ENCODE peak calls at places on chromosomes 5 and 9, in six cellular contexts. One of them, this sample, is unnamed.

GRCh38 chr9:78004478-78005229 is 27.0 kb downstream of the GNAQ start:
- DNase-seq in CD8-positive, alpha-beta memory T cell: no peak
- DNase-seq in HS-5: no peak
- DNase-seq in heart right ventricle: no peak
- DNase-seq in T follicular helper cell: no peak
- DNase-seq in GM04504: no peak
- DNase-seq in this sample: no peak

GRCh38 chr5:135262364-135262763 is 136.7 kb downstream of the MACROH2A1 start:
- DNase-seq in CD8-positive, alpha-beta memory T cell: no peak
- DNase-seq in HS-5: no peak
- DNase-seq in heart right ventricle: no peak
- DNase-seq in T follicular helper cell: no peak
- DNase-seq in GM04504: no peak
- DNase-seq in this sample: no peak

GRCh38 chr5:135189024-135189423 is 155.0 kb upstream of the PITX1 start:
- DNase-seq in CD8-positive, alpha-beta memory T cell: no peak
- DNase-seq in HS-5: no peak
- DNase-seq in heart right ventricle: no peak
- DNase-seq in T follicular helper cell: no peak
- DNase-seq in GM04504: no peak
- DNase-seq in this sample: no peak

GRCh38 chr5:32805966-32806626 is 95.0 kb downstream of the NPR3 start:
- DNase-seq in CD8-positive, alpha-beta memory T cell: no peak
- DNase-seq in HS-5: peak
- DNase-seq in heart right ventricle: no peak
- DNase-seq in T follicular helper cell: no peak
- DNase-seq in GM04504: peak
- DNase-seq in this sample: no peak

GRCh38 chr9:5288591-5288990 is 15.9 kb downstream of the RLN2 start:
- DNase-seq in CD8-positive, alpha-beta memory T cell: no peak
- DNase-seq in HS-5: no peak
- DNase-seq in heart right ventricle: no peak
- DNase-seq in T follicular helper cell: no peak
- DNase-seq in GM04504: no peak
- DNase-seq in this sample: no peak

GRCh38 chr5:168104811-168105481 is 186.5 kb upstream of the WWC1 start:
- DNase-seq in CD8-positive, alpha-beta memory T cell: no peak
- DNase-seq in HS-5: no peak
- DNase-seq in heart right ventricle: no peak
- DNase-seq in T follicular helper cell: no peak
- DNase-seq in GM04504: no peak
- DNase-seq in this sample: no peak

GRCh38 chr9:113844466-113844865 is 31.6 kb upstream of the ZNF618 start:
- DNase-seq in CD8-positive, alpha-beta memory T cell: no peak
- DNase-seq in HS-5: no peak
- DNase-seq in heart right ventricle: no peak
- DNase-seq in T follicular helper cell: no peak
- DNase-seq in GM04504: no peak
- DNase-seq in this sample: no peak

GRCh38 chr9:123353984-123354591 is 1.9 kb upstream of the CRB2 start:
- DNase-seq in CD8-positive, alpha-beta memory T cell: peak
- DNase-seq in HS-5: no peak
- DNase-seq in heart right ventricle: peak
- DNase-seq in T follicular helper cell: peak
- DNase-seq in GM04504: no peak
- DNase-seq in this sample: peak

GRCh38 chr5:659496-660263 is 33.5 kb downstream of the TPPP start:
- DNase-seq in CD8-positive, alpha-beta memory T cell: no peak
- DNase-seq in HS-5: no peak
- DNase-seq in heart right ventricle: no peak
- DNase-seq in T follicular helper cell: no peak
- DNase-seq in GM04504: no peak
- DNase-seq in this sample: no peak

GRCh38 chr5:181215997-181216982 is 6.8 kb upstream of the TRIM41 start:
- DNase-seq in CD8-positive, alpha-beta memory T cell: peak
- DNase-seq in HS-5: no peak
- DNase-seq in heart right ventricle: no peak
- DNase-seq in T follicular helper cell: no peak
- DNase-seq in GM04504: no peak
- DNase-seq in this sample: no peak

GRCh38 chr5:34687269-34688011 is 31.3 kb downstream of the RAI14 start:
- DNase-seq in CD8-positive, alpha-beta memory T cell: no peak
- DNase-seq in HS-5: peak
- DNase-seq in heart right ventricle: no peak
- DNase-seq in T follicular helper cell: no peak
- DNase-seq in GM04504: no peak
- DNase-seq in this sample: no peak

GRCh38 chr5:36392818-36393217 is 91.1 kb upstream of the RANBP3L start:
- DNase-seq in CD8-positive, alpha-beta memory T cell: no peak
- DNase-seq in HS-5: peak
- DNase-seq in heart right ventricle: no peak
- DNase-seq in T follicular helper cell: no peak
- DNase-seq in GM04504: peak
- DNase-seq in this sample: no peak

GRCh38 chr9:28064241-28064640 is 491.0 kb upstream of the C9orf72 start:
- DNase-seq in CD8-positive, alpha-beta memory T cell: no peak
- DNase-seq in HS-5: no peak
- DNase-seq in heart right ventricle: no peak
- DNase-seq in T follicular helper cell: no peak
- DNase-seq in GM04504: no peak
- DNase-seq in this sample: no peak

GRCh38 chr5:145743396-145744061 is 91.6 kb downstream of the PRELID2 start:
- DNase-seq in CD8-positive, alpha-beta memory T cell: no peak
- DNase-seq in HS-5: no peak
- DNase-seq in heart right ventricle: no peak
- DNase-seq in T follicular helper cell: no peak
- DNase-seq in GM04504: no peak
- DNase-seq in this sample: no peak

GRCh38 chr5:95808686-95809413 is 13.7 kb downstream of the GLRX start:
- DNase-seq in CD8-positive, alpha-beta memory T cell: peak
- DNase-seq in HS-5: no peak
- DNase-seq in heart right ventricle: peak
- DNase-seq in T follicular helper cell: peak
- DNase-seq in GM04504: peak
- DNase-seq in this sample: peak

GRCh38 chr9:113387560-113388230 is 10.9 kb upstream of the HDHD3 start:
- DNase-seq in CD8-positive, alpha-beta memory T cell: no peak
- DNase-seq in HS-5: no peak
- DNase-seq in heart right ventricle: no peak
- DNase-seq in T follicular helper cell: no peak
- DNase-seq in GM04504: no peak
- DNase-seq in this sample: no peak

GRCh38 chr5:126464959-126465358 is 41.8 kb downstream of the GRAMD2B start:
- DNase-seq in CD8-positive, alpha-beta memory T cell: no peak
- DNase-seq in HS-5: no peak
- DNase-seq in heart right ventricle: no peak
- DNase-seq in T follicular helper cell: no peak
- DNase-seq in GM04504: no peak
- DNase-seq in this sample: no peak

GRCh38 chr9:130138791-130139190 is 33.4 kb upstream of the NCS1 start:
- DNase-seq in CD8-positive, alpha-beta memory T cell: no peak
- DNase-seq in HS-5: no peak
- DNase-seq in heart right ventricle: peak
- DNase-seq in T follicular helper cell: no peak
- DNase-seq in GM04504: peak
- DNase-seq in this sample: peak

GRCh38 chr5:135743684-135744083 is 90.8 kb upstream of the SLC25A48 start:
- DNase-seq in CD8-positive, alpha-beta memory T cell: no peak
- DNase-seq in HS-5: no peak
- DNase-seq in heart right ventricle: no peak
- DNase-seq in T follicular helper cell: no peak
- DNase-seq in GM04504: no peak
- DNase-seq in this sample: no peak

GRCh38 chr5:75156585-75156984 is 80.1 kb downstream of the ANKRD31 start:
- DNase-seq in CD8-positive, alpha-beta memory T cell: no peak
- DNase-seq in HS-5: no peak
- DNase-seq in heart right ventricle: no peak
- DNase-seq in T follicular helper cell: no peak
- DNase-seq in GM04504: no peak
- DNase-seq in this sample: no peak

GRCh38 chr5:158276692-158277091 is 417.7 kb upstream of the CLINT1 start:
- DNase-seq in CD8-positive, alpha-beta memory T cell: no peak
- DNase-seq in HS-5: no peak
- DNase-seq in heart right ventricle: no peak
- DNase-seq in T follicular helper cell: no peak
- DNase-seq in GM04504: no peak
- DNase-seq in this sample: no peak

GRCh38 chr5:148981353-148981752 is 81.5 kb downstream of the SH3TC2 start:
- DNase-seq in CD8-positive, alpha-beta memory T cell: no peak
- DNase-seq in HS-5: no peak
- DNase-seq in heart right ventricle: no peak
- DNase-seq in T follicular helper cell: no peak
- DNase-seq in GM04504: no peak
- DNase-seq in this sample: no peak

GRCh38 chr5:113195197-113195715 is 218.7 kb downstream of the DCP2 start:
- DNase-seq in CD8-positive, alpha-beta memory T cell: no peak
- DNase-seq in HS-5: no peak
- DNase-seq in heart right ventricle: no peak
- DNase-seq in T follicular helper cell: no peak
- DNase-seq in GM04504: no peak
- DNase-seq in this sample: no peak

GRCh38 chr9:129145841-129146292 is 32.2 kb downstream of the IER5L start:
- DNase-seq in CD8-positive, alpha-beta memory T cell: no peak
- DNase-seq in HS-5: no peak
- DNase-seq in heart right ventricle: peak
- DNase-seq in T follicular helper cell: no peak
- DNase-seq in GM04504: no peak
- DNase-seq in this sample: peak

This sample was measured in right cardiac atrium.